ENCODE peak calls at places on chromosomes 16 and 17, in ten cellular contexts. N is CD8-positive, alpha-beta T cell; C is left ventricle myocardium inferior; B is ovary; R is transverse colon; E is uterus; H is RWPE1; I is sigmoid colon; W is neural progenitor cell; U is gastrocnemius medialis. V is an unnamed sample.

GRCh38 chr17:18191967-18192366 is 8.3 kb downstream of the ALKBH5 start:
- DNase-seq in W (no peak), N (no peak), H (no peak), R (no peak), C (no peak), E (no peak), U (no peak), B (no peak), I (no peak), V (no peak)

GRCh38 chr17:57706761-57707160 is 38.3 kb downstream of the CCDC182 start:
- DNase-seq in U (no peak), E (no peak), R (no peak), C (no peak), N (no peak), H (no peak), I (no peak), B (no peak), W (no peak), V (no peak)

GRCh38 chr17:29078183-29079045 is 35.5 kb downstream of the PIPOX start:
- DNase-seq in B (no peak), W (no peak), E (no peak), H (no peak), C (no peak), U (no peak), N (no peak), R (no peak), I (no peak), V (no peak)

GRCh38 chr17:64947146-64947545 is 27.9 kb upstream of the LRRC37A3 start:
- DNase-seq in E (no peak), B (no peak), I (no peak), H (no peak), W (no peak), C (no peak), N (no peak), R (no peak), U (no peak), V (no peak)

GRCh38 chr17:82872591-82873520 is 33.0 kb upstream of the ZNF750 start:
- DNase-seq in E (no peak), W (no peak), N (no peak), C (no peak), I (peak; percentile 59), H (no peak), B (no peak), R (no peak), U (no peak), V (no peak)

GRCh38 chr17:59769891-59770290 is 62.4 kb downstream of the VMP1 start:
- DNase-seq in U (no peak), E (no peak), W (no peak), N (no peak), C (no peak), I (no peak), H (peak; percentile 41), R (no peak), B (no peak), V (no peak)

GRCh38 chr17:4936436-4936835 is 3.4 kb downstream of the SLC25A11 start:
- DNase-seq in R (no peak), B (no peak), H (no peak), E (no peak), I (no peak), W (no peak), C (no peak), U (no peak), N (no peak), V (no peak)

GRCh38 chr17:12342609-12343248 is 322.1 kb downstream of the MAP2K4 start:
- DNase-seq in I (no peak), E (peak; percentile 46), R (peak; percentile 54), N (no peak), B (peak; percentile 26), C (no peak), U (no peak), H (no peak), W (peak; percentile 64), V (peak; percentile 70)

GRCh38 chr17:7330099-7331015 is 1.2 kb upstream of the NEURL4 start:
- DNase-seq in U (peak; percentile 57), E (peak; percentile 81), B (peak; percentile 80), I (peak; percentile 93), R (peak; percentile 80), C (peak; percentile 78), N (peak; percentile 85), H (peak; percentile 94), W (peak; percentile 92), V (peak; percentile 87)

GRCh38 chr16:67847064-67847861 is at the start of gene CENPT:
- DNase-seq in W (peak; percentile 22), U (no peak), B (no peak), N (no peak), R (peak; percentile 66), H (peak; percentile 75), C (peak; percentile 68), I (peak; percentile 81), E (peak; percentile 47), V (no peak)

GRCh38 chr16:71826533-71827017 is 17.9 kb upstream of the AP1G1 start:
- DNase-seq in E (no peak), C (no peak), B (no peak), I (no peak), U (no peak), N (no peak), R (no peak), W (no peak), H (no peak), V (no peak)

GRCh38 chr17:21284319-21285163 is at the start of gene MAP2K3:
- DNase-seq in W (peak; percentile 100), R (peak; percentile 100), U (peak; percentile 100), E (peak; percentile 99), B (peak; percentile 99), C (peak; percentile 99), H (peak; percentile 98), N (peak; percentile 97), I (peak; percentile 100), V (peak; percentile 99)

GRCh38 chr17:6323626-6324356 is 111.1 kb downstream of the AIPL1 start:
- DNase-seq in R (no peak), N (no peak), C (no peak), W (no peak), E (peak; percentile 15), U (no peak), I (no peak), H (peak; percentile 41), B (no peak), V (no peak)

GRCh38 chr17:45841883-45842525 is 2.7 kb upstream of the SPPL2C start:
- DNase-seq in R (no peak), W (no peak), U (no peak), I (no peak), E (no peak), H (peak; percentile 41), N (no peak), B (no peak), C (no peak), V (no peak)

GRCh38 chr16:16075463-16076399 is 126.3 kb downstream of the ABCC1 start:
- DNase-seq in N (no peak), H (no peak), E (no peak), W (no peak), C (peak; percentile 47), B (peak; percentile 83), I (peak; percentile 86), U (peak; percentile 87), R (peak; percentile 39), V (peak; percentile 15)

GRCh38 chr16:7487896-7488295 is 155.3 kb downstream of the RBFOX1 start:
- DNase-seq in W (peak; percentile 51), I (no peak), R (no peak), N (no peak), U (no peak), E (no peak), B (no peak), C (no peak), H (no peak), V (peak; percentile 85)

GRCh38 chr17:29042679-29043538 is at the start of gene PIPOX:
- DNase-seq in E (no peak), H (no peak), B (no peak), N (no peak), I (no peak), U (no peak), R (peak; percentile 15), C (no peak), W (peak; percentile 92), V (peak; percentile 71)

DNA sequence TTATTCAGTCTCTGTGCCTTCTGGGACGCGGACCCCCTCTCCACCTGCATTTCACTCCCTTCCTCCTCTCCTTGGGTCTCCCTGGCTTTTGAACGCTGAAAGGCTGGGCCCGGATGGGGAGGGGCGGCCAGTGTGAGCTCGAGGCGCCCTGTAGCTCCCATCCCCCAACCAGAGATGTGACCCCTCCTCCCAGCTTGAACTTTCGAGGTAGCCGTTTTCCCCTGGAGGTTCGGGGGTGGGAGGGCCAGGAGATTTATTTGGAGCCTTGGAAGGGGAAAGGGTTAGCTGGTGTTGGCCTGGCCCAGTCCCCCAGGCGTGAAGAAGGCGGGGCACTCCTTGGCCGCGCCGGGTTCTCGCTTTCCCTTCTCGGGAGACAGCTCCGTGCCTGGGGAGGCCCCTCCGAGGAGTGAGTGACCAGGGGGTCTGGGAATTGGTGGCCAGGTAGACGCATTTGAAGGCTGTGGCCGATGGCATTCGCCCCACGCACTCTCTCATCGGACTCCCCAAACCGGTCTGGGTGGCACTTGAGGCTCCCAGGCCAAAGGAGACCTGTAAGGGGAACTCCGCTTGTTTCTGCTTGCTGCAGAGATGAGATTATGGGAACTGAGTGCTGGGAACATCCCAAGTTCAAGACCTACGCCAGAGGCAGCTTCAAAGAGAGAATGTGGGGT is 942 bp downstream of the LDAF1 start:
- DNase-seq in N (peak; percentile 51), U (peak; percentile 10), C (peak; percentile 38), I (peak; percentile 75), E (peak; percentile 38), H (peak; percentile 39), R (peak; percentile 63), W (peak; percentile 71), B (peak; percentile 39), V (peak; percentile 49)
- TF ChIP-seq CTCF in N (no peak), U (no peak), C (no peak), I (no peak), E (no peak), H (no peak), R (no peak), W (no peak), B (no peak), V (no peak)

GRCh38 chr16:31357324-31358156 is 2.6 kb downstream of the ITGAX start:
- DNase-seq in E (no peak), W (no peak), C (no peak), I (no peak), R (no peak), H (no peak), N (no peak), B (no peak), U (no peak), V (no peak)
- H3K27ac ChIP-seq in E (no peak overlapping the region), W (no peak overlapping the region), C (no peak overlapping the region), I (no peak overlapping the region), R (no peak overlapping the region), H (no peak overlapping the region), N (no peak overlapping the region), B (no peak overlapping the region), U (peak overlapping the region; percentile 18), V (no peak overlapping the region)

DNA sequence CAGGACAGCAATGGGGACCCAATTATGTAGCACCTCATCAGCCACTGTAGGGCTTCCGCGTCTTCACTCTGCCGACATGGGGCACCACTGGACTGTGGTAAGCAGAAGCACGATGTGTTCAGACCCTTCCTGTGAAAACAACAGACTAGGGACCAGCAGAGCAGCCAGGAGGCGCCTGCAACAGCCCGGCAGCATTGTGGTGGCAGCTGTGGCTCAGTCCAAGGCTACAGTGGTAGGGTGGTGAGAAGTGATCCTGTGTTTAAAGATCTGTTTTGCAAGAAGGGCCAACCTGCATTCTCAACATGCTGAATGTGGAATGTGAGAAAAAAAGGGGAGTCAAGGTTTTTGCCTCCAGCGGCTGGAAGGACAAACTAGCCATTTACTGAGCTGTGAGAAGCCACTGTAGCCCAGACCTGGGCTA is 80.8 kb downstream of the GAS7 start:
- DNase-seq in N (peak; percentile 38), E (no peak), B (no peak), H (no peak), U (no peak), C (peak; percentile 43), I (peak; percentile 63), R (peak; percentile 18), W (no peak), V (peak; percentile 78)
- TF ChIP-seq CTCF in N (no peak), E (no peak), B (no peak), H (no peak), U (no peak), C (no peak), I (no peak), R (no peak), W (no peak), V (peak; percentile 64)

GRCh38 chr17:33240397-33240796 is 52.7 kb downstream of the ASIC2 start:
- DNase-seq in I (no peak), E (no peak), N (no peak), U (no peak), B (no peak), W (peak; percentile 46), H (no peak), R (no peak), C (no peak), V (no peak)
- H3K27ac ChIP-seq in I (no peak overlapping the region), E (no peak overlapping the region), N (no peak overlapping the region), U (no peak overlapping the region), B (no peak overlapping the region), W (no peak overlapping the region), H (no peak overlapping the region), R (no peak overlapping the region), C (no peak overlapping the region), V (no peak overlapping the region)